ENCODE peak calls at places on chromosome 12, in seven cellular contexts. V is GM23338, A is psoas muscle, Q is astrocyte of the cerebellum, U is mammary epithelial cell, M is GM10248, Z is PC-3. N is an unnamed sample.

GRCh38 chr12:124518051-124518932 is 49.1 kb downstream of the NCOR2 start:
- DNase-seq in V (no peak), A (peak), Q (peak), U (peak), M (no peak), Z (peak), N (no peak)

GRCh38 chr12:101845312-101845711 is 14.6 kb upstream of the GNPTAB start:
- DNase-seq in V (no peak), A (no peak), Q (no peak), U (no peak), M (no peak), Z (no peak), N (no peak)

GRCh38 chr12:13368971-13369370 is 172.4 kb downstream of the EMP1 start:
- DNase-seq in V (no peak), A (no peak), Q (no peak), U (no peak), M (no peak), Z (no peak), N (no peak)

GRCh38 chr12:62130400-62130799 is 129.8 kb upstream of the USP15 start:
- DNase-seq in V (no peak), A (no peak), Q (no peak), U (no peak), M (no peak), Z (no peak), N (no peak)

GRCh38 chr12:2142068-2142467 is 89.3 kb downstream of the CACNA1C start:
- DNase-seq in V (no peak), A (no peak), Q (no peak), U (no peak), M (no peak), Z (no peak), N (no peak)

GRCh38 chr12:25051583-25052190 is 102.8 kb upstream of the BCAT1 start:
- DNase-seq in V (no peak), A (no peak), Q (no peak), U (no peak), M (peak), Z (no peak), N (peak)

GRCh38 chr12:108570743-108571603 is 8.6 kb downstream of the ISCU start:
- DNase-seq in V (peak), A (no peak), Q (no peak), U (no peak), M (no peak), Z (peak), N (no peak)

GRCh38 chr12:12899530-12900380 is 8.4 kb downstream of the GPRC5A start:
- DNase-seq in V (no peak), A (peak), Q (peak), U (peak), M (peak), Z (peak), N (peak)

GRCh38 chr12:22700126-22700525 is 75.2 kb downstream of the ETNK1 start:
- DNase-seq in V (no peak), A (no peak), Q (no peak), U (no peak), M (no peak), Z (no peak), N (no peak)

GRCh38 chr12:89977356-89978185 is 268.9 kb upstream of the ATP2B1 start:
- DNase-seq in V (no peak), A (no peak), Q (no peak), U (peak), M (no peak), Z (peak), N (no peak)

GRCh38 chr12:78938341-78939084 is 73.9 kb downstream of the SYT1 start:
- DNase-seq in V (no peak), A (no peak), Q (no peak), U (no peak), M (no peak), Z (peak), N (no peak)

GRCh38 chr12:124032265-124032886 is 59.4 kb downstream of the ZNF664 start:
- DNase-seq in V (peak), A (no peak), Q (peak), U (peak), M (peak), Z (peak), N (peak)

GRCh38 chr12:56520025-56520810 is 1.4 kb upstream of the RBMS2 start:
- DNase-seq in V (peak), A (no peak), Q (no peak), U (no peak), M (no peak), Z (no peak), N (no peak)

GRCh38 chr12:62250671-62251608 is 9.3 kb upstream of the USP15 start:
- DNase-seq in V (no peak), A (no peak), Q (no peak), U (peak), M (peak), Z (no peak), N (no peak)

GRCh38 chr12:124700810-124701594 is 133.6 kb upstream of the NCOR2 start:
- DNase-seq in V (peak), A (peak), Q (no peak), U (no peak), M (no peak), Z (peak), N (no peak)

GRCh38 chr12:124254126-124254525 is 40.8 kb upstream of the RFLNA start:
- DNase-seq in V (no peak), A (no peak), Q (no peak), U (no peak), M (no peak), Z (no peak), N (no peak)

GRCh38 chr12:126784328-126784921 is 1482.5 kb upstream of the TMEM132C start:
- DNase-seq in V (peak), A (no peak), Q (peak), U (peak), M (no peak), Z (peak), N (peak)

GRCh38 chr12:113268136-113268535 is 46.9 kb downstream of the TPCN1 start:
- DNase-seq in V (no peak), A (no peak), Q (no peak), U (no peak), M (no peak), Z (no peak), N (no peak)

GRCh38 chr12:81080431-81080983 is 2.6 kb downstream of the ACSS3 start:
- DNase-seq in V (no peak), A (no peak), Q (no peak), U (no peak), M (no peak), Z (no peak), N (no peak)

GRCh38 chr12:75670175-75670574 is 158.8 kb upstream of the KRR1 start:
- DNase-seq in V (no peak), A (no peak), Q (no peak), U (no peak), M (no peak), Z (no peak), N (no peak)

GRCh38 chr12:2290091-2290490 is 237.3 kb downstream of the CACNA1C start:
- DNase-seq in V (no peak), A (no peak), Q (no peak), U (no peak), M (no peak), Z (no peak), N (no peak)

GRCh38 chr12:107610030-107610859 is 75.4 kb upstream of the PWP1 start:
- DNase-seq in V (peak), A (no peak), Q (peak), U (no peak), M (peak), Z (peak), N (peak)

GRCh38 chr12:125528300-125528699 is 463.1 kb downstream of the AACS start:
- DNase-seq in V (no peak), A (no peak), Q (no peak), U (no peak), M (no peak), Z (no peak), N (no peak)

GRCh38 chr12:42666671-42667243 is 77.2 kb upstream of the PRICKLE1 start:
- DNase-seq in V (peak), A (no peak), Q (no peak), U (peak), M (no peak), Z (peak), N (no peak)

GRCh38 chr12:7935464-7935772 is 569 bp downstream of the SLC2A3 start:
- DNase-seq in V (no peak), A (no peak), Q (no peak), U (no peak), M (no peak), Z (no peak), N (no peak)

GRCh38 chr12:72540811-72541210 is 268.6 kb downstream of the TRHDE start:
- DNase-seq in V (no peak), A (no peak), Q (no peak), U (peak), M (no peak), Z (peak), N (no peak)

GRCh38 chr12:109863961-109864712 is 16.2 kb downstream of the GLTP start:
- DNase-seq in V (no peak), A (no peak), Q (no peak), U (no peak), M (no peak), Z (peak), N (no peak)

GRCh38 chr12:23628836-23629235 is 320.6 kb downstream of the SOX5 start:
- DNase-seq in V (peak), A (no peak), Q (no peak), U (no peak), M (no peak), Z (no peak), N (no peak)

GRCh38 chr12:126185025-126185424 is 1119.8 kb downstream of the AACS start:
- DNase-seq in V (no peak), A (no peak), Q (no peak), U (no peak), M (no peak), Z (no peak), N (no peak)

GRCh38 chr12:48183091-48183875 is at the start of gene CCDC184:
- DNase-seq in V (peak), A (peak), Q (no peak), U (peak), M (peak), Z (peak), N (peak)
- TF ChIP-seq CTCF in V (peak), A (peak), Q (peak), U (peak), M (peak), Z (peak), N (peak)

GRCh38 chr12:27384261-27384590 is 51.6 kb downstream of the BMAL2 start:
- DNase-seq in V (no peak), A (no peak), Q (no peak), U (no peak), M (no peak), Z (no peak), N (no peak)
- TF ChIP-seq CTCF in V (no peak), A (no peak), Q (no peak), U (no peak), M (no peak), Z (no peak), N (peak)

GRCh38 chr12:92506460-92506859 is 196.3 kb upstream of the PLEKHG7 start:
- DNase-seq in V (no peak), A (no peak), Q (no peak), U (no peak), M (no peak), Z (no peak), N (no peak)
- TF ChIP-seq CTCF in V (peak), A (no peak), Q (no peak), U (no peak), M (no peak), Z (no peak), N (no peak)

DNA sequence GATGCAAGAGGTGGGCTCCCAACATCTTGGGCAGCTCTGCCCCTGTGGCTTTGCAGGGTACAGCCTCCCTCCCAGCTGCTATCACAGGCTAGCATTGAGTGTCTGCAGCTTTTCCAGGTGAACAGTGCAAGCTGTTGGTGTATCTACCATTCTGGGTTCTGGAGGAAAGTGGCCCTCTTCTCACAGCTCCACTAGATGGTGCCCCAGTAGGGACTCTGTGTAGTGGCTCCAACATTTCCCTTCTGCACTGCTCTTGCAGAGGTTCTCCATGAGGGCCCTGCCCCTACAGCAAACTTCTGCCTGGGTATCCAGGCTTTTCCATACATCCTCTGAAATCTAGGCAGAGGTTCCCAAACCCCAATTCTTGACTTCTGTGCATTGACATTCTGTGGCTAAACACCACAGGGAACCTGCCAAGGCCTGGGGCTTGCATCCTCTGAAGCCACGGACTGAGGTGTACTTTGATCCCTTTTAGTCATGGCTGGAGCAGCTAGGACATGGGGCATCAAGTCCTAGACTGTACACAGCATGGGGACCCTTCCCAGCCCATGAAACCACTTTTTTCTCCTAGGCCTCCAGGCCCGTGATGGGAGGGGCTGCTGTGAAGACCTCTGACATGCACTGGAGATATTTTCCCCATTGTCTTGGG is 24.0 kb upstream of the SLC38A1 start:
- DNase-seq in V (no peak), A (no peak), Q (no peak), U (peak), M (no peak), Z (peak), N (no peak)
- TF ChIP-seq CTCF in V (peak), A (no peak), Q (no peak), U (peak), M (no peak), Z (no peak), N (no peak)

GRCh38 chr12:52050771-52051541 is at the start of gene NR4A1:
- DNase-seq in V (peak), A (peak), Q (peak), U (peak), M (peak), Z (peak), N (peak)
- TF ChIP-seq CTCF in V (no peak), A (no peak), Q (no peak), U (peak), M (peak), Z (peak), N (no peak)

GRCh38 chr12:114403690-114404450 is 2.1 kb downstream of the TBX5 start:
- DNase-seq in V (peak), A (no peak), Q (no peak), U (no peak), M (no peak), Z (no peak), N (no peak)
- TF ChIP-seq CTCF in V (no peak), A (no peak), Q (no peak), U (no peak), M (no peak), Z (no peak), N (no peak)

DNA sequence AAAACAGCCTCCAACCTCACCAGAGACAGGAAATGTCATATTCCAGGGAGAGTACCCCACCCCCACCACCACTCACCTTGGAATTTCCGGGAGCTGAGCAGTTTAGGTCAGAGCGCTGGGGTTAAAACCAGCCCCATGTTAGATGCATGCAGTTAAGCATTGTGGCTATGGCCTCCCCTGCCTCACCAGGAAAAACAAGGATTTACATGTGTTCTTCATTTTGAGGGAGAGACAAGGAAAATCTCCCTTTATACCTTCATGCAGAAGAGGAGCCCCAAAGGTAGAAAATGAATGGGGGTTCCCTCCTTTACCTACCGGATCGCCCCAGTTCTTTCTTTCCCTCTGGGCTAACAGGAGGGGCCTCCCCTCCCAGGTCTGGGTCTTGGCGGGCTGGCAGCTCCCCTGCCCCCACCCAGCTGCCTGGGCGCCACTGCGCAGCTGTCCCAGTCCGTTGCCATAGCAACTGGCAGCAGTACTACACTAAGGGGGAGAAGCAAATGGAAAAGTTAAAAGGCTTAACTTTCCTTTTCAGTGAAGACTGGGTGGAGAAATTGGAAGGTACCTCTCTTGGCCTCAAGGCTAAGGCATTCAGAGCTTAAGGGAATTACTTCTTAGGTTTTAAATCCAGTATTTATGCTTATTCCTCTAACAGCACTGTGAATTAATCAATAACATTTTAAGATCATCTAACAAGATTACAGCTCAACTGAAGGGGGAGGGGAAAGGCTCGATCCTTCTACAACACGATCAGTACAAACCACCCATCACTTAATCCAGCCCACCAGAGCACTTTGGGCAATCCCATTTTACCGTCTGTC is 20.5 kb downstream of the CBX5 start:
- DNase-seq in V (peak), A (peak), Q (peak), U (peak), M (peak), Z (peak), N (peak)
- TF ChIP-seq CTCF in V (no peak), A (no peak), Q (no peak), U (no peak), M (no peak), Z (no peak), N (no peak)